ENCODE peak calls at places on chromosomes 2 and 18, in four cellular contexts. C is mesendoderm, V is IMR-90, L is H1. G is an unnamed sample.

GRCh38 chr18:64283059-64283458 is 134.2 kb upstream of the LINC00305 start:
- DNase-seq in C (no peak), V (no peak), L (no peak), G (no peak)

GRCh38 chr2:72916743-72917137 is 579 bp upstream of the EMX1 start:
- DNase-seq in C (no peak), V (no peak), L (peak), G (peak)

GRCh38 chr2:197908940-197909339 is 104.5 kb downstream of the PLCL1 start:
- DNase-seq in C (no peak), V (peak), L (no peak), G (no peak)

GRCh38 chr18:58682429-58683069 is 11.3 kb downstream of the MALT1 start:
- DNase-seq in C (peak), V (peak), L (no peak), G (no peak)

GRCh38 chr2:231614559-231615057 is 21.9 kb downstream of the TEX44 start:
- DNase-seq in C (peak), V (no peak), L (peak), G (no peak)

GRCh38 chr2:199441759-199442158 is 16.0 kb downstream of the SATB2 start:
- DNase-seq in C (no peak), V (no peak), L (no peak), G (no peak)

GRCh38 chr18:35029770-35030169 is 11.4 kb upstream of the MAPRE2 start:
- DNase-seq in C (no peak), V (no peak), L (no peak), G (no peak)

GRCh38 chr2:159828736-159829135 is 30.7 kb upstream of the CD302 start:
- DNase-seq in C (no peak), V (no peak), L (no peak), G (no peak)

GRCh38 chr2:121194626-121195025 is 90.4 kb downstream of the TFCP2L1 start:
- DNase-seq in C (no peak), V (no peak), L (no peak), G (no peak)

GRCh38 chr2:174335605-174336402 is 1.1 kb downstream of the SP9 start:
- DNase-seq in C (peak), V (no peak), L (peak), G (peak)

GRCh38 chr2:20443276-20443920 is 3.5 kb upstream of the RHOB start:
- DNase-seq in C (peak), V (peak), L (no peak), G (no peak)

GRCh38 chr2:15094161-15094560 is 461.6 kb downstream of the LRATD1 start:
- DNase-seq in C (no peak), V (no peak), L (no peak), G (no peak)

GRCh38 chr18:8828300-8828699 is 122.9 kb downstream of the MTCL1 start:
- DNase-seq in C (no peak), V (no peak), L (no peak), G (no peak)

GRCh38 chr18:61596296-61596695 is 263.1 kb downstream of the CDH20 start:
- DNase-seq in C (no peak), V (peak), L (no peak), G (no peak)

GRCh38 chr2:25349397-25349796 is 7.7 kb upstream of the DNMT3A start:
- DNase-seq in C (peak), V (peak), L (no peak), G (no peak)

GRCh38 chr18:68797901-68798300 is at the start of gene CCDC102B:
- DNase-seq in C (no peak), V (peak), L (no peak), G (no peak)

GRCh38 chr2:224286923-224287322 is 115.0 kb downstream of the FAM124B start:
- DNase-seq in C (peak), V (no peak), L (no peak), G (no peak)

GRCh38 chr2:48423376-48423775 is 106.6 kb upstream of the STON1 start:
- DNase-seq in C (peak), V (peak), L (peak), G (no peak)

GRCh38 chr2:152814475-152815030 is 96.1 kb downstream of the ARL6IP6 start:
- DNase-seq in C (no peak), V (no peak), L (no peak), G (no peak)

GRCh38 chr18:31487251-31488015 is 10.5 kb upstream of the DSG2 start:
- DNase-seq in C (no peak), V (peak), L (no peak), G (no peak)

GRCh38 chr2:171652411-171652775 is 34.9 kb upstream of the DYNC1I2 start:
- DNase-seq in C (peak), V (no peak), L (no peak), G (no peak)

GRCh38 chr2:237669628-237670351 is 42.4 kb downstream of the LRRFIP1 start:
- DNase-seq in C (no peak), V (peak), L (no peak), G (no peak)

GRCh38 chr18:59867337-59868104 is 32.3 kb upstream of the PMAIP1 start:
- DNase-seq in C (no peak), V (no peak), L (no peak), G (no peak)

GRCh38 chr2:197170137-197170682 is 140.4 kb downstream of the ANKRD44 start:
- DNase-seq in C (no peak), V (peak), L (no peak), G (no peak)

GRCh38 chr2:162244559-162245031 is 1.4 kb upstream of the FAP start:
- DNase-seq in C (no peak), V (peak), L (no peak), G (no peak)

GRCh38 chr2:23385748-23386421 is 906 bp downstream of the KLHL29 start:
- DNase-seq in C (peak), V (no peak), L (no peak), G (no peak)

GRCh38 chr2:100741880-100742814 is 77.8 kb upstream of the NPAS2 start:
- DNase-seq in C (no peak), V (peak), L (no peak), G (no peak)

GRCh38 chr18:354456-354855 is 86.6 kb upstream of the THOC1 start:
- DNase-seq in C (no peak), V (no peak), L (no peak), G (no peak)

GRCh38 chr18:11040823-11041712 is 108.3 kb downstream of the PIEZO2 start:
- DNase-seq in C (peak), V (peak), L (peak), G (peak)

GRCh38 chr2:240603081-240603835 is 16.7 kb downstream of the CAPN10 start:
- DNase-seq in C (no peak), V (no peak), L (no peak), G (no peak)

GRCh38 chr2:8028036-8028435 is 653.8 kb upstream of the ID2 start:
- DNase-seq in C (no peak), V (no peak), L (no peak), G (no peak)

GRCh38 chr2:182894174-182894573 is 27.7 kb upstream of the FRZB start:
- DNase-seq in C (no peak), V (peak), L (no peak), G (no peak)

GRCh38 chr18:63518178-63519012 is 23.8 kb upstream of the SERPINB12 start:
- DNase-seq in C (peak), V (peak), L (peak), G (peak)

GRCh38 chr2:237196866-237197618 is 111.4 kb downstream of the COPS8 start:
- DNase-seq in C (no peak), V (peak), L (no peak), G (no peak)

GRCh38 chr2:106117347-106117746 is 76.8 kb downstream of the UXS1 start:
- DNase-seq in C (no peak), V (no peak), L (no peak), G (no peak)
- H3K56ac ChIP-seq in C (no peak), V (no peak), L (no peak), G (no peak)

GRCh38 chr18:70086085-70086484 is 119.4 kb downstream of the RTTN start:
- DNase-seq in C (no peak), V (no peak), L (no peak), G (no peak)

GRCh38 chr18:70085641-70086040 is 119.8 kb downstream of the RTTN start:
- DNase-seq in C (no peak), V (no peak), L (no peak), G (no peak)

DNA sequence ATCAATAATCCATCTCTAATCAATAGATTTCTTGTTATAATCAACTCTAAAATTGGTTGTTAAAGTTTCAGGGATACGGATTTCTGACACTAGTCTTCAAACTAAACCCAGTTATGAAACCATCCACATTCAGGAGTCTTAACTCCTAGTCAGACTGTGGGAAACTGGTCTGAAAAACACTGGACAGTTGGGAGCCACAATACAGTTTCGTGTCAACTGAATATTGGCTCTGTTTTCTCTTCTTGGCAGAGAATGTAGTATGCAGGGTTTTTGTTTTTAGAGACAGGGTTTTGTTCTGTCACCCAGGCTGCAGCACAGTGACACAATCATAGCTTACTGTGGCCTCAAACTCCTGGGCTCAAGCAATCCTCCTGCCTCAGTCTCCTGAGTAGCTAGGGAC is 123.1 kb downstream of the RTTN start:
- DNase-seq in C (no peak), V (no peak), L (no peak), G (no peak)
- H3K56ac ChIP-seq in C (no peak), V (no peak), L (no peak), G (no peak)

GRCh38 chr2:96737251-96737650 is 2.6 kb downstream of the LMAN2L start:
- DNase-seq in C (no peak), V (no peak), L (no peak), G (no peak)
- H3K56ac ChIP-seq in C (no peak), V (no peak), L (no peak), G (no peak)

DNA sequence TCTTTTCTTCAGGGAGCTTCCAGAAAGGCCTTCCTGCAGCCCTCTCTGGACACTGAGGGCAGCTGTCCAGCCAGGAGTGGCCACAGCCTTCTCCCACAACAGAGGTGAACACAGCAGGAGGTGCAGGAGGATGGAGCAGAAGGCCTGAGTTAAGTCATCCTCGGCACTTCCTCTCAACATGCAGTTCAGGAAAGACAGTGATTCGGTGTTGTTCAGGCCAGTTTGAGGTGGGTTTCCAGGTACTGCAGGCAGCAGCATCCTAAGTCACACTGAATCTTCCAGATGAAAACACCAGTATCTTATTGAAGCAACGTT is 225.3 kb upstream of the PXDN start:
- DNase-seq in C (no peak), V (no peak), L (peak), G (no peak)
- H3K56ac ChIP-seq in C (no peak), V (no peak), L (no peak), G (no peak)

G was measured in H9.